ENCODE peak calls at places on chromosomes 11 and 22, in nine cellular contexts. E, O, G, D, Z, A, N, S and R are unnamed samples.

GRCh38 chr11:75665126-75665525 is 3.7 kb downstream of the MAP6 start:
- DNase-seq in G (no peak), S (no peak), E (no peak), N (no peak), D (no peak), O (no peak), A (no peak), Z (no peak), R (no peak)

GRCh38 chr11:96256213-96256580 is 86.8 kb downstream of the MAML2 start:
- DNase-seq in S (no peak), A (no peak), O (no peak), Z (no peak), G (no peak), D (no peak), E (no peak), N (no peak), R (no peak)

GRCh38 chr11:10377182-10377581 is 72.3 kb downstream of the ADM start:
- DNase-seq in G (no peak), A (peak; percentile 62), E (no peak), N (no peak), O (no peak), Z (no peak), S (no peak), D (no peak), R (no peak)

GRCh38 chr22:27844656-27845602 is 43.4 kb upstream of the MN1 start:
- DNase-seq in E (no peak), S (no peak), Z (no peak), O (no peak), N (no peak), D (no peak), A (no peak), G (no peak), R (no peak)

GRCh38 chr22:45879552-45879949 is 97.4 kb downstream of the WNT7B start:
- DNase-seq in S (no peak), E (peak; percentile 30), D (no peak), O (no peak), A (no peak), Z (no peak), G (no peak), N (no peak), R (peak; percentile 5)

GRCh38 chr22:50507421-50507990 is at the start of gene LMF2:
- DNase-seq in G (peak; percentile 95), A (peak; percentile 82), Z (peak; percentile 93), S (no peak), O (peak; percentile 96), N (peak; percentile 96), E (peak; percentile 97), D (peak; percentile 94), R (peak; percentile 89)

GRCh38 chr11:35649984-35650383 is 12.6 kb upstream of the TRIM44 start:
- DNase-seq in O (no peak), N (no peak), A (peak; percentile 70), D (no peak), G (no peak), S (no peak), E (no peak), Z (no peak), R (no peak)

GRCh38 chr11:106594751-106595351 is 423.4 kb downstream of the GUCY1A2 start:
- DNase-seq in N (no peak), D (no peak), O (no peak), S (no peak), E (no peak), G (no peak), A (no peak), Z (no peak), R (no peak)

GRCh38 chr11:46120711-46121327 is 435 bp downstream of the PHF21A start:
- DNase-seq in D (no peak), E (no peak), A (peak; percentile 77), G (no peak), S (peak; percentile 59), N (peak; percentile 30), Z (peak; percentile 37), O (no peak), R (no peak)

GRCh38 chr22:16915711-16916110 is 90.5 kb upstream of the XKR3 start:
- DNase-seq in E (no peak), N (peak; percentile 41), O (no peak), S (no peak), D (no peak), A (peak; percentile 30), Z (no peak), G (no peak), R (no peak)

GRCh38 chr11:106466441-106467190 is 389.2 kb downstream of the AASDHPPT start:
- DNase-seq in Z (no peak), G (no peak), N (no peak), A (peak; percentile 79), O (no peak), D (no peak), S (no peak), E (no peak), R (no peak)